ENCODE peak calls at places on chromosome 14, in six cellular contexts. G is left ventricle myocardium inferior, W is HL-60, I is foreskin fibroblast, H is body of pancreas, E is cardiac fibroblast. Z is an unnamed sample.

GRCh38 chr14:96245710-96246534 is 10.1 kb upstream of the BDKRB1 start:
- DNase-seq in G (no peak), W (no peak), I (peak), H (no peak), E (peak), Z (no peak)

GRCh38 chr14:100838493-100839440 is 12.8 kb downstream of the MEG3 start:
- DNase-seq in G (no peak), W (no peak), I (peak), H (no peak), E (no peak), Z (no peak)

GRCh38 chr14:55418411-55418810 is 6.8 kb upstream of the ATG14 start:
- DNase-seq in G (no peak), W (no peak), I (peak), H (no peak), E (no peak), Z (no peak)

GRCh38 chr14:95189400-95190162 is 32.3 kb upstream of the DICER1 start:
- DNase-seq in G (no peak), W (no peak), I (no peak), H (no peak), E (no peak), Z (no peak)

GRCh38 chr14:51208982-51209381 is 31.1 kb upstream of the TMX1 start:
- DNase-seq in G (no peak), W (no peak), I (no peak), H (no peak), E (no peak), Z (no peak)

GRCh38 chr14:37591311-37591940 is 3.6 kb downstream of the FOXA1 start:
- DNase-seq in G (no peak), W (no peak), I (no peak), H (no peak), E (no peak), Z (peak)

GRCh38 chr14:44149597-44149996 is 357.5 kb downstream of the FSCB start:
- DNase-seq in G (no peak), W (no peak), I (no peak), H (no peak), E (peak), Z (no peak)

GRCh38 chr14:104939666-104940410 is 15.2 kb downstream of the PLD4 start:
- DNase-seq in G (peak), W (no peak), I (no peak), H (no peak), E (no peak), Z (no peak)

GRCh38 chr14:102922490-102923200 is at the start of gene AMN:
- DNase-seq in G (no peak), W (no peak), I (no peak), H (no peak), E (no peak), Z (no peak)

GRCh38 chr14:66974397-66975025 is 214.7 kb upstream of the GARIN2 start:
- DNase-seq in G (no peak), W (no peak), I (peak), H (no peak), E (peak), Z (no peak)

GRCh38 chr14:101947577-101947903 is 16.8 kb upstream of the DYNC1H1 start:
- DNase-seq in G (no peak), W (no peak), I (no peak), H (no peak), E (no peak), Z (no peak)

GRCh38 chr14:37596790-37597189 is 1.4 kb downstream of the TTC6 start:
- DNase-seq in G (no peak), W (no peak), I (no peak), H (no peak), E (no peak), Z (no peak)

GRCh38 chr14:76985540-76986260 is 42.8 kb downstream of the IRF2BPL start:
- DNase-seq in G (no peak), W (no peak), I (peak), H (no peak), E (no peak), Z (no peak)

GRCh38 chr14:94132285-94132887 is 3.0 kb upstream of the IFI27L2 start:
- DNase-seq in G (no peak), W (peak), I (peak), H (peak), E (peak), Z (peak)
- TF ChIP-seq CTCF in G (peak), W (peak), I (peak), H (peak), E (peak), Z (peak)

GRCh38 chr14:99150236-99150635 is 121.8 kb downstream of the BCL11B start:
- DNase-seq in G (no peak), W (no peak), I (no peak), H (no peak), E (no peak), Z (no peak)
- TF ChIP-seq CTCF in G (no peak), W (no peak), I (no peak), H (no peak), E (no peak), Z (no peak)

DNA sequence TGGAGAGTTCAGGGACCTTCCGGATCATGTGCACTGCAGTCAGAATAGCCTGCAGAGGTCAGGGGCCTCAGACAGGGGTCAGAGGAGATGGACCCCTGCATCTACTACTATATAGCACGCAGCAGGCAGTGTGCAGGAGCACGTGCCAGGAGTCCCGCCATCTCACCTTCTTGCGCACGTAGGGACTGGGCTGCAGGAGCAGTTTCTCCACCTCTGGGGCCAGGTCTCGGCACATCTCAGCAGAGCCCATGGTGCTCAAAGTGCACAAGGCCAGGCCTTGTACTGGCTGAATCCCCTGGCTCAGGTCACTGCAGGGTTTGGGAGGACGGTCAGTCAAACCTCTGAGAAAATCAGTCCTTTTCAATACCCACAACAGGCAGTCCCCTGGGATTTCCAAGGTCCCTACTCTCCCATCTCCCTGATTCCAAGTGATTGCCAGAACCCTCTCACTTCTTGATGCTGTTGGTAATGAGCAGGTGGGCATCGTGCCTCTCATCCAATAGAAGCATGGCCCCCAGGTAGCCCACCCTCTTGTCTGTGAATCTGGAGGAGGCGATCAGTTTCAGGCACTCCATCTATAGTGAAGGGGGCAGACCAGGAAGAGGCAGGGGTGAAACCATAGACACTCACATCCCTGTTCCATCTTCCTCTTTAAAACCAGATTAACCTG is 1.3 kb downstream of the AP1G2 start:
- DNase-seq in G (no peak), W (no peak), I (no peak), H (no peak), E (no peak), Z (no peak)
- TF ChIP-seq CTCF in G (no peak), W (no peak), I (no peak), H (no peak), E (no peak), Z (no peak)

GRCh38 chr14:64800000-64800399 is 79.7 kb downstream of the SPTB start:
- DNase-seq in G (peak), W (no peak), I (peak), H (peak), E (peak), Z (no peak)
- TF ChIP-seq CTCF in G (peak), W (peak), I (peak), H (peak), E (peak), Z (no peak)

GRCh38 chr14:60738843-60739508 is 4.4 kb downstream of the MNAT1 start:
- DNase-seq in G (no peak), W (no peak), I (no peak), H (no peak), E (no peak), Z (no peak)

GRCh38 chr14:60734465-60735242 is at the start of gene MNAT1:
- DNase-seq in G (peak), W (peak), I (peak), H (peak), E (peak), Z (peak)

GRCh38 chr14:60732840-60733483 is 1.6 kb upstream of the MNAT1 start:
- DNase-seq in G (no peak), W (no peak), I (no peak), H (no peak), E (no peak), Z (no peak)

DNA sequence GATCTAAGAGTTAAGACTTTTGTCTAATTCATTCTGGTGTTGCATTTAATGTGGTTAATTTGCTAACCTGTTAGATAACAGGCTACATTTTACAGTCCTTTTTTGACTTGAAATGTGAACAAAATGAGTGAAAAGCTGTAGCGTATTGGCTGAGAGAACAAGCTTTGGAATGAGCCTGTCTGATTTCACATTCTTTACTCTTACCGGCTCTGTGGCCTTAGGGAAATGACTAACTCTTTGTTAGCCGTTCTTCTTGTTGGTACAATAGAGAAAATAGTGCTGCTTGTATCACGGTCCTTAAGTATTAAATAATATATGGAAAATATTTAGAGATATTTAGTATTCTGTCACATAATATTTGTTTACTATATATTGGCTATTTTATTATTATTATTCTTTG is 1.9 kb downstream of the MNAT1 start:
- DNase-seq in G (no peak), W (no peak), I (peak), H (no peak), E (peak), Z (no peak)
- TF ChIP-seq CTCF in G (no peak), W (no peak), I (no peak), H (no peak), E (no peak), Z (no peak)

DNA sequence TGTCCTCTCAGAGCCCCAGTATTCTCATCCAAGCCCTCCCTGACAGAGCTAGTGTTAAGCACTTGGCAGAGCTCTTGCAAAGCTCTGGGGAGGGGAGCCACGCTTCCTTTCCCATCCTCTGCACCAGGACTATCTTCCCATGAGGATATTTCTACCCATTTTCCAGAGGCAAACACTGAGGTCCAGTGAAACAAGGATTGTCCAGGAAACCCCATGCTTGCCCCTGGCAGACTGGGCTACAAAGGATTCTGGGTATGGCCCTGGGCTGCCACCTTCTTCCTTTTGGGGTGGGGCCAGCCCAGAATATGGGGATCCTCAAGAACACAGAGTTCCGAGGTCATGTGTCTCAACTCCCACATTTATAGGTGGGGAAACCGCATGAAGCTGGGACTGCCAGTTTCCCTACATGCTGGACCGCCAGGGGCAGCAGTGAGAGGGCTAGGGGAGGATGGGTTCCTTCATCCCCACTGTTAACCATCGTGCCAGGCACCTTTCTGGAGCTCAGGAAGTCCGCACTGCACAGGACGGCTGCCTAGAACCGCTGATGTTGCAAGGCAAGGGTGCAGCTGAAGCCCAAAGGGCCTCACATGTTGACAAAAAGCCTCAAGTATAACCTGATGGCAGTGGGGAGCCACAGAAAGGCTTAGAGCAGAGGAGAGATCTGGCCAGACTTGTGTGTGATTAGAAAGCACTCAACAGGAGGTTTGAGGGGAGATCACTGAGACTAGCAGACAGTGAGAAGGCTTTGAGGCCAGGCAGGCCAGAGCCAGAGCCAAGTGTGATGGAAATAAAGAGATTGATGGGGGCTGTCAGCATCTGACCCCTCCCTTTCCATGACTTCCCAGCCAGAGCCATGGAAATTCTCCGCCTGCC is 5.5 kb upstream of the CCDC85C start:
- DNase-seq in G (no peak), W (no peak), I (no peak), H (peak), E (no peak), Z (no peak)
- TF ChIP-seq CTCF in G (peak), W (no peak), I (peak), H (no peak), E (no peak), Z (peak)

GRCh38 chr14:105952826-105953225 is 426.4 kb downstream of the TMEM121 start:
- DNase-seq in G (no peak), W (no peak), I (no peak), H (no peak), E (no peak), Z (no peak)

GRCh38 chr14:105952222-105952621 is 425.8 kb downstream of the TMEM121 start:
- DNase-seq in G (no peak), W (no peak), I (no peak), H (no peak), E (no peak), Z (no peak)

GRCh38 chr14:105947599-105947998 is 421.2 kb downstream of the TMEM121 start:
- DNase-seq in G (no peak), W (no peak), I (no peak), H (no peak), E (no peak), Z (no peak)

GRCh38 chr14:105945891-105946290 is 419.5 kb downstream of the TMEM121 start:
- DNase-seq in G (no peak), W (no peak), I (no peak), H (peak), E (no peak), Z (no peak)

DNA sequence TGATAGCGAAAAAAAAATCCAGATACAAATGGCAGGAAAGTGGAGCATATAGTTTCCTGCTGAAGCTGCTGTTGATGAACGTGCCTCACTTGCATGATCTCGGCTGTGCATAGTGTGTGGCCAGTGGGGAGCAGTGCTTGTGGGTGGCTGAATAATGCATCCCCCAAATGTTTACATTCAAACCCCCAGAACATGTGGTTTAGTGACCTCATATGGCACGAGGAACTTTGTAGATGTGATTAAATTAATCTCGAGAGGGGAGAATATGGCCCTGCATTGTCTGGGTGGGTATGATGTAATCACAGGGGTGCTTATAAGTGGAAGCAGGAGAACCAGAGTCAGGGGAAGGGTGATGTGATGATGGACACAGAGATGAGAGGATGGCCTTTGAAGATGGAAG is 425.0 kb downstream of the TMEM121 start:
- DNase-seq in G (no peak), W (no peak), I (no peak), H (no peak), E (no peak), Z (no peak)
- TF ChIP-seq CTCF in G (no peak), W (no peak), I (no peak), H (no peak), E (no peak), Z (no peak)

GRCh38 chr14:54366726-54367707 is 29.8 kb upstream of the CDKN3 start:
- DNase-seq in G (no peak), W (no peak), I (peak), H (peak), E (peak), Z (no peak)
- TF ChIP-seq CTCF in G (peak), W (peak), I (peak), H (no peak), E (peak), Z (no peak)

Z was measured in prostate gland.